ENCODE peak calls at places on chromosomes 2 and 18, in four cellular contexts. K is fibroblast of pulmonary artery, S is HCT116, M is heart left ventricle. T is an unnamed sample.

GRCh38 chr2:240733803-240734495 is 42.3 kb downstream of the AQP12A start:
- DNase-seq in K (no peak), S (no peak), M (no peak), T (no peak)

GRCh38 chr2:96431319-96431718 is 73.8 kb downstream of the NEURL3 start:
- DNase-seq in K (no peak), S (no peak), M (peak), T (no peak)

GRCh38 chr2:95799892-95800291 is 191.7 kb downstream of the ANKRD36C start:
- DNase-seq in K (no peak), S (no peak), M (no peak), T (no peak)

GRCh38 chr2:132953771-132954170 is 283.8 kb upstream of the LYPD1 start:
- DNase-seq in K (no peak), S (no peak), M (no peak), T (no peak)

GRCh38 chr18:64019922-64020756 is 50.3 kb downstream of the SERPINB8 start:
- DNase-seq in K (no peak), S (no peak), M (no peak), T (no peak)

GRCh38 chr2:130871843-130872242 is 35.1 kb downstream of the ARHGEF4 start:
- DNase-seq in K (no peak), S (no peak), M (no peak), T (no peak)

GRCh38 chr2:164538250-164538866 is 82.9 kb downstream of the GRB14 start:
- DNase-seq in K (peak), S (peak), M (no peak), T (peak)

GRCh38 chr18:6595666-6596065 is 133.8 kb upstream of the ARHGAP28 start:
- DNase-seq in K (no peak), S (no peak), M (no peak), T (no peak)

GRCh38 chr2:222284466-222284865 is 14.3 kb downstream of the PAX3 start:
- DNase-seq in K (no peak), S (no peak), M (no peak), T (no peak)

GRCh38 chr18:12336887-12337286 is 28.8 kb downstream of the TUBB6 start:
- DNase-seq in K (no peak), S (no peak), M (no peak), T (peak)

GRCh38 chr2:55879976-55880375 is 43.6 kb downstream of the EFEMP1 start:
- DNase-seq in K (peak), S (no peak), M (no peak), T (peak)

GRCh38 chr2:113148606-113149552 is 21.5 kb downstream of the IL1RN start:
- DNase-seq in K (no peak), S (no peak), M (no peak), T (no peak)

GRCh38 chr2:138572318-138572717 is 70.7 kb downstream of the SPOPL start:
- DNase-seq in K (peak), S (no peak), M (no peak), T (peak)

GRCh38 chr2:46339676-46340459 is 42.7 kb downstream of the EPAS1 start:
- DNase-seq in K (peak), S (no peak), M (peak), T (peak)

GRCh38 chr2:69169990-69170389 is 157.0 kb downstream of the ANTXR1 start:
- DNase-seq in K (no peak), S (no peak), M (no peak), T (no peak)

GRCh38 chr2:2528801-2529200 is 197.7 kb upstream of the MYT1L start:
- DNase-seq in K (no peak), S (no peak), M (no peak), T (no peak)

GRCh38 chr2:31287681-31288080 is 53.7 kb downstream of the EHD3 start:
- DNase-seq in K (peak), S (no peak), M (no peak), T (peak)

GRCh38 chr2:217314021-217314460 is 454.2 kb upstream of the TNP1 start:
- DNase-seq in K (no peak), S (no peak), M (no peak), T (no peak)

GRCh38 chr2:47313141-47313691 is 89.7 kb upstream of the MSH2 start:
- DNase-seq in K (peak), S (peak), M (no peak), T (peak)

GRCh38 chr2:157264099-157264498 is 6.6 kb downstream of the GALNT5 start:
- DNase-seq in K (peak), S (no peak), M (no peak), T (no peak)

GRCh38 chr2:217890445-217890844 is 112.3 kb downstream of the TNS1 start:
- DNase-seq in K (peak), S (no peak), M (no peak), T (peak)

GRCh38 chr2:27275211-27276150 is at the start of gene DNAJC5G:
- DNase-seq in K (no peak), S (no peak), M (no peak), T (no peak)

GRCh38 chr2:108409768-108410167 is 32.0 kb downstream of the SULT1C4 start:
- DNase-seq in K (peak), S (no peak), M (no peak), T (peak)

GRCh38 chr2:205461169-205461568 is 221.1 kb upstream of the NRP2 start:
- DNase-seq in K (no peak), S (no peak), M (no peak), T (no peak)

GRCh38 chr18:56756971-56757370 is 105.8 kb downstream of the WDR7 start:
- DNase-seq in K (no peak), S (no peak), M (no peak), T (no peak)
- H3K4me3 ChIP-seq in K (no peak), S (no peak), M (no peak), T (no peak)

DNA sequence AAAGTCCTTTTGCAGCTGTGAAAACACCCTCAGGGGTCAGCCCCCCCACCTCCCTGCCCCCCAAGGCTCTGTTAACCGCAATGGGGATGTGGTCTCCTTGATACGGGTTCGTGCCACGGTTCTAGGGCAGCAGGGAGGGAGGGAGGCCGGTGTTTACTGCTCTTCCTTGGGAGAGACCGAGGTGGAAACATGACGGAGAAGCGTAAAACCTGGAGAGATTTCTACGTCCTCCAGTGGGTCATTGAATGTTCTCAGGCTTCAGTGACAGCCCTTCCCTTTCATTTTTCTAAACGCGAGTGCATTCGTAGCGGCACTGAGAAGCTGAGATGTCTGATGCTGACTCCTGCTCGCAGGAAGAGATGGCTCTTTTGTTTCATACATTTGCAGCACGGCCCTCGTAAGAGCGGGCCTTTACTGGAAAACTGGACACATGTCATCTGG is 40.5 kb upstream of the HDAC4 start:
- DNase-seq in K (no peak), S (no peak), M (no peak), T (no peak)
- H3K4me3 ChIP-seq in K (no peak), S (no peak), M (no peak), T (no peak)

DNA sequence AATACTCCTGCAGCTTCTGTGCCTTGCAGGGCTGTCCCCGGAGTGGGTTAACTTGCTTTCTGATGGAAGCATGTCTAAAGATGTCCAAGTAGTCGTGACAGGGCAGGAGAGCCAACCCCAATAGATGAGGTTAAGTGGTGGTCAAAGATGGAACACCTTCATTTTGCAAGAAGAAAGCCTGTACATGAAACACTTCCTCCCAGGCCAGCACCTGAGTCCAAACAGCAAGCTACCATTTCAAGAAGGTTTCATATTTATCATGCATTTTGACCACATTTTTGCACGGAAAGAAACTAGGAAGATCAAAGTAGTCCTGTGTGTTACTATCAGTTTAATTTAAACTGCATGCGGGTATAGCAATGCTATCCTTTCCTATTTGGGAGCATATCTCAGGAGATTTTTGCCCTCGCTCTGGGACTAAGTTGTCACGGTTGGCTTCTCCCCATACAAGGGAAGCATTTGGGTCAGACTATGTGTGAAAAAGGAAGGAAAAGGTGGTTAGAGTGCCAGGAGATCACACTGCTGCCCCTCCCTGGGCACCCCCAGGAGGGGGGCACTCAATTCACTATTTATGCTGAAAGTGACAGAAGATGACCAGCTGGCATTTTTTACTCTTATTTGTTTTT is 187.6 kb downstream of the ZNF521 start:
- DNase-seq in K (no peak), S (no peak), M (no peak), T (no peak)
- H3K4me3 ChIP-seq in K (peak), S (no peak), M (peak), T (peak)

GRCh38 chr18:35132284-35132910 is 91.2 kb downstream of the MAPRE2 start:
- DNase-seq in K (no peak), S (no peak), M (no peak), T (no peak)
- H3K4me3 ChIP-seq in K (no peak), S (no peak), M (no peak), T (no peak)

T was measured in choroid plexus epithelial cell.